ENCODE peak calls at places on chromosome 16, in six cellular contexts. I is H1; O is GDM1; Q is CD4-positive, alpha-beta T cell; E is PC-3; D is IMR-90. F is an unnamed sample.

GRCh38 chr16:90057738-90058173 is 19.4 kb downstream of the PRDM7 start:
- DNase-seq in I (no peak), O (no peak), Q (no peak), E (peak), D (peak), F (peak)

GRCh38 chr16:23124315-23124714 is 24.9 kb downstream of the USP31 start:
- DNase-seq in I (no peak), O (no peak), Q (no peak), E (peak), D (peak), F (peak)

GRCh38 chr16:12377497-12377896 is 401.0 kb downstream of the SNX29 start:
- DNase-seq in I (no peak), O (no peak), Q (no peak), E (no peak), D (no peak), F (no peak)

GRCh38 chr16:81511371-81511770 is 66.8 kb downstream of the CMIP start:
- DNase-seq in I (no peak), O (no peak), Q (no peak), E (peak), D (peak), F (peak)

GRCh38 chr16:85514601-85515318 is 98.4 kb upstream of the GSE1 start:
- DNase-seq in I (no peak), O (no peak), Q (no peak), E (peak), D (peak), F (peak)

GRCh38 chr16:83856846-83857245 is 42.1 kb upstream of the MLYCD start:
- DNase-seq in I (no peak), O (no peak), Q (no peak), E (no peak), D (no peak), F (no peak)

GRCh38 chr16:67719778-67720144 is 645 bp upstream of the GFOD2 start:
- DNase-seq in I (no peak), O (no peak), Q (no peak), E (no peak), D (peak), F (peak)

GRCh38 chr16:79217375-79218011 is 383.0 kb downstream of the MAF start:
- DNase-seq in I (no peak), O (no peak), Q (no peak), E (no peak), D (no peak), F (no peak)

GRCh38 chr16:77059441-77059840 is 131.5 kb upstream of the MON1B start:
- DNase-seq in I (no peak), O (no peak), Q (no peak), E (no peak), D (no peak), F (no peak)

GRCh38 chr16:69123894-69124293 is 8.5 kb downstream of the CHTF8 start:
- DNase-seq in I (no peak), O (peak), Q (peak), E (peak), D (peak), F (peak)

GRCh38 chr16:66238696-66239095 is 127.8 kb upstream of the CDH5 start:
- DNase-seq in I (no peak), O (no peak), Q (no peak), E (no peak), D (no peak), F (no peak)

F was measured in GM23248.